ENCODE peak calls at places on chromosomes 12 and 14, in nine cellular contexts. T, V, U, Q, M, G, L, R and I are unnamed samples.

GRCh38 chr12:3200032-3200617 is 122.9 kb downstream of the TSPAN9 start:
- DNase-seq in T (peak; percentile 94), V (no peak), U (peak; percentile 45), Q (peak; percentile 26), M (peak; percentile 66), G (peak; percentile 80), L (no peak), R (no peak), I (peak; percentile 57)

GRCh38 chr14:42224053-42224888 is 617.6 kb downstream of the LRFN5 start:
- DNase-seq in T (peak; percentile 11), V (peak; percentile 51), U (peak; percentile 72), Q (peak; percentile 80), M (peak; percentile 40), G (peak; percentile 51), L (no peak), R (peak; percentile 44), I (peak; percentile 88)

GRCh38 chr14:104844306-104845032 is 20.6 kb upstream of the CEP170B start:
- DNase-seq in T (no peak), V (no peak), U (no peak), Q (no peak), M (no peak), G (no peak), L (no peak), R (no peak), I (no peak)

GRCh38 chr12:4168041-4168440 is 105.5 kb upstream of the CCND2 start:
- DNase-seq in T (no peak), V (no peak), U (no peak), Q (no peak), M (no peak), G (no peak), L (no peak), R (no peak), I (no peak)

GRCh38 chr12:52423035-52423434 is 11.1 kb downstream of the KRT75 start:
- DNase-seq in T (no peak), V (no peak), U (no peak), Q (peak; percentile 14), M (no peak), G (no peak), L (no peak), R (no peak), I (no peak)

GRCh38 chr14:101070540-101071492 is 167.3 kb upstream of the RTL1 start:
- DNase-seq in T (peak; percentile 27), V (peak; percentile 1), U (no peak), Q (no peak), M (no peak), G (no peak), L (no peak), R (no peak), I (no peak)

GRCh38 chr14:97185186-97185585 is 388.0 kb downstream of the VRK1 start:
- DNase-seq in T (no peak), V (no peak), U (no peak), Q (peak; percentile 7), M (no peak), G (peak; percentile 32), L (no peak), R (peak; percentile 21), I (peak; percentile 71)

GRCh38 chr12:18139989-18140596 is 50.1 kb upstream of the RERGL start:
- DNase-seq in T (no peak), V (no peak), U (no peak), Q (peak; percentile 48), M (no peak), G (peak; percentile 8), L (no peak), R (peak; percentile 41), I (peak; percentile 28)

GRCh38 chr12:49705479-49706267 is 1.5 kb downstream of the FMNL3 start:
- DNase-seq in T (peak; percentile 20), V (no peak), U (no peak), Q (peak; percentile 80), M (peak; percentile 71), G (no peak), L (no peak), R (peak; percentile 83), I (no peak)

GRCh38 chr12:122081697-122082221 is 3.2 kb downstream of the MLXIP start:
- DNase-seq in T (no peak), V (no peak), U (no peak), Q (peak; percentile 82), M (peak; percentile 53), G (no peak), L (peak; percentile 22), R (peak; percentile 95), I (no peak)

GRCh38 chr12:119258149-119258548 is 76.4 kb upstream of the CCDC60 start:
- DNase-seq in T (no peak), V (no peak), U (no peak), Q (no peak), M (no peak), G (no peak), L (no peak), R (no peak), I (no peak)

GRCh38 chr12:3432176-3432742 is 58.7 kb upstream of the PRMT8 start:
- DNase-seq in T (no peak), V (no peak), U (no peak), Q (no peak), M (no peak), G (no peak), L (no peak), R (no peak), I (no peak)

GRCh38 chr12:115617391-115617790 is 660.1 kb downstream of the MED13L start:
- DNase-seq in T (no peak), V (no peak), U (no peak), Q (no peak), M (no peak), G (no peak), L (no peak), R (no peak), I (no peak)

GRCh38 chr12:49609059-49609874 is 3.8 kb upstream of the FAM186B start:
- DNase-seq in T (no peak), V (no peak), U (no peak), Q (no peak), M (no peak), G (no peak), L (no peak), R (no peak), I (no peak)

GRCh38 chr12:54993181-54993835 is 8.7 kb upstream of the TESPA1 start:
- DNase-seq in T (peak; percentile 60), V (peak; percentile 69), U (peak; percentile 65), Q (peak; percentile 67), M (no peak), G (peak; percentile 66), L (no peak), R (peak; percentile 77), I (peak; percentile 82)

GRCh38 chr14:23186913-23187654 is 3.6 kb upstream of the SLC7A8 start:
- DNase-seq in T (peak; percentile 63), V (no peak), U (no peak), Q (peak; percentile 83), M (no peak), G (peak; percentile 63), L (no peak), R (peak; percentile 72), I (peak; percentile 76)

GRCh38 chr12:6113691-6114475 is 10.6 kb downstream of the VWF start:
- DNase-seq in T (no peak), V (no peak), U (no peak), Q (no peak), M (no peak), G (no peak), L (no peak), R (no peak), I (no peak)

GRCh38 chr14:99605299-99605961 is 1.4 kb upstream of the CCDC85C start:
- DNase-seq in T (peak; percentile 84), V (peak; percentile 48), U (peak; percentile 62), Q (peak; percentile 40), M (peak; percentile 66), G (peak; percentile 57), L (peak; percentile 80), R (peak; percentile 65), I (peak; percentile 93)

GRCh38 chr12:104526320-104526719 is 69.6 kb downstream of the CHST11 start:
- DNase-seq in T (no peak), V (no peak), U (no peak), Q (no peak), M (no peak), G (peak; percentile 28), L (no peak), R (no peak), I (peak; percentile 40)

GRCh38 chr12:96177013-96177412 is 17.2 kb upstream of the ELK3 start:
- DNase-seq in T (no peak), V (no peak), U (no peak), Q (peak; percentile 96), M (no peak), G (no peak), L (peak; percentile 25), R (peak; percentile 87), I (no peak)

GRCh38 chr12:21656931-21657335 is 709 bp downstream of the LDHB start:
- DNase-seq in T (peak; percentile 38), V (peak; percentile 48), U (peak; percentile 42), Q (peak; percentile 42), M (peak; percentile 31), G (peak; percentile 32), L (peak; percentile 21), R (peak; percentile 83), I (peak; percentile 87)

GRCh38 chr12:88985631-88986030 is 366.7 kb downstream of the DUSP6 start:
- DNase-seq in T (no peak), V (no peak), U (no peak), Q (no peak), M (no peak), G (no peak), L (no peak), R (no peak), I (no peak)

GRCh38 chr14:37587881-37588666 is 7.0 kb downstream of the FOXA1 start:
- DNase-seq in T (no peak), V (no peak), U (no peak), Q (no peak), M (peak; percentile 12), G (no peak), L (no peak), R (no peak), I (peak; percentile 89)

GRCh38 chr14:61525293-61526011 is 169.9 kb upstream of the HIF1A start:
- DNase-seq in T (no peak), V (no peak), U (no peak), Q (peak; percentile 91), M (peak; percentile 65), G (no peak), L (peak; percentile 56), R (peak; percentile 73), I (no peak)